ENCODE peak calls at places on chromosomes 2 and 18, in five cellular contexts. One of them, this sample, is unnamed.

GRCh38 chr2:234146087-234146826 is 95.8 kb downstream of the SPP2 start:
- DNase-seq in cardiac fibroblast: peak
- DNase-seq in SJSA1: peak
- DNase-seq in WERI-Rb-1: no peak
- DNase-seq in CD4-positive, alpha-beta memory T cell: no peak
- DNase-seq in this sample: peak

GRCh38 chr2:29235411-29235810 is 120.2 kb downstream of the CLIP4 start:
- DNase-seq in SJSA1: no peak
- DNase-seq in CD4-positive, alpha-beta memory T cell: no peak
- DNase-seq in cardiac fibroblast: no peak
- DNase-seq in WERI-Rb-1: no peak
- DNase-seq in this sample: no peak

GRCh38 chr2:181163139-181163538 is 182.7 kb downstream of the UBE2E3 start:
- DNase-seq in cardiac fibroblast: no peak
- DNase-seq in CD4-positive, alpha-beta memory T cell: no peak
- DNase-seq in SJSA1: no peak
- DNase-seq in WERI-Rb-1: no peak
- DNase-seq in this sample: no peak

GRCh38 chr2:30358822-30359221 is 88.2 kb upstream of the LCLAT1 start:
- DNase-seq in SJSA1: no peak
- DNase-seq in CD4-positive, alpha-beta memory T cell: no peak
- DNase-seq in WERI-Rb-1: peak
- DNase-seq in cardiac fibroblast: no peak
- DNase-seq in this sample: no peak

GRCh38 chr2:213451542-213452256 is 167.4 kb downstream of the SPAG16 start:
- DNase-seq in cardiac fibroblast: no peak
- DNase-seq in SJSA1: no peak
- DNase-seq in CD4-positive, alpha-beta memory T cell: no peak
- DNase-seq in WERI-Rb-1: no peak
- DNase-seq in this sample: no peak

GRCh38 chr18:36579311-36579710 is 249.5 kb downstream of the TPGS2 start:
- DNase-seq in cardiac fibroblast: no peak
- DNase-seq in SJSA1: no peak
- DNase-seq in WERI-Rb-1: no peak
- DNase-seq in CD4-positive, alpha-beta memory T cell: no peak
- DNase-seq in this sample: no peak

GRCh38 chr18:49704334-49704733 is 109.0 kb downstream of the ACAA2 start:
- DNase-seq in SJSA1: no peak
- DNase-seq in CD4-positive, alpha-beta memory T cell: no peak
- DNase-seq in cardiac fibroblast: no peak
- DNase-seq in WERI-Rb-1: no peak
- DNase-seq in this sample: no peak

GRCh38 chr18:9094307-9095226 is 7.9 kb upstream of the NDUFV2 start:
- DNase-seq in cardiac fibroblast: peak
- DNase-seq in CD4-positive, alpha-beta memory T cell: no peak
- DNase-seq in SJSA1: peak
- DNase-seq in WERI-Rb-1: no peak
- DNase-seq in this sample: no peak

GRCh38 chr2:159608723-159609308 is 7.5 kb downstream of the BAZ2B start:
- DNase-seq in WERI-Rb-1: no peak
- DNase-seq in CD4-positive, alpha-beta memory T cell: no peak
- DNase-seq in SJSA1: no peak
- DNase-seq in cardiac fibroblast: no peak
- DNase-seq in this sample: no peak

GRCh38 chr18:39571511-39571910 is 2005.9 kb upstream of the CELF4 start:
- DNase-seq in WERI-Rb-1: no peak
- DNase-seq in SJSA1: no peak
- DNase-seq in CD4-positive, alpha-beta memory T cell: no peak
- DNase-seq in cardiac fibroblast: peak
- DNase-seq in this sample: no peak

GRCh38 chr2:21099281-21099907 is 24.4 kb upstream of the TDRD15 start:
- DNase-seq in SJSA1: no peak
- DNase-seq in CD4-positive, alpha-beta memory T cell: no peak
- DNase-seq in WERI-Rb-1: no peak
- DNase-seq in cardiac fibroblast: no peak
- DNase-seq in this sample: no peak

GRCh38 chr2:21102356-21102755 is 21.4 kb upstream of the TDRD15 start:
- DNase-seq in SJSA1: no peak
- DNase-seq in CD4-positive, alpha-beta memory T cell: no peak
- DNase-seq in cardiac fibroblast: no peak
- DNase-seq in WERI-Rb-1: no peak
- DNase-seq in this sample: no peak

GRCh38 chr2:21098294-21098693 is 25.5 kb upstream of the TDRD15 start:
- DNase-seq in SJSA1: no peak
- DNase-seq in WERI-Rb-1: no peak
- DNase-seq in CD4-positive, alpha-beta memory T cell: no peak
- DNase-seq in cardiac fibroblast: no peak
- DNase-seq in this sample: no peak

GRCh38 chr2:21104030-21104660 is 19.6 kb upstream of the TDRD15 start:
- DNase-seq in CD4-positive, alpha-beta memory T cell: no peak
- DNase-seq in SJSA1: no peak
- DNase-seq in WERI-Rb-1: no peak
- DNase-seq in cardiac fibroblast: no peak
- DNase-seq in this sample: no peak

GRCh38 chr2:21103274-21103891 is 20.4 kb upstream of the TDRD15 start:
- DNase-seq in WERI-Rb-1: no peak
- DNase-seq in cardiac fibroblast: no peak
- DNase-seq in SJSA1: no peak
- DNase-seq in CD4-positive, alpha-beta memory T cell: no peak
- DNase-seq in this sample: no peak
- H3K4me3 ChIP-seq in WERI-Rb-1: no peak
- H3K4me3 ChIP-seq in cardiac fibroblast: no peak
- H3K4me3 ChIP-seq in SJSA1: no peak
- H3K4me3 ChIP-seq in CD4-positive, alpha-beta memory T cell: no peak
- H3K4me3 ChIP-seq in this sample: no peak

GRCh38 chr2:102064679-102065674 is 73.2 kb downstream of the IL1R2 start:
- DNase-seq in cardiac fibroblast: peak
- DNase-seq in CD4-positive, alpha-beta memory T cell: no peak
- DNase-seq in WERI-Rb-1: no peak
- DNase-seq in SJSA1: no peak
- DNase-seq in this sample: no peak
- H3K4me3 ChIP-seq in cardiac fibroblast: peak
- H3K4me3 ChIP-seq in CD4-positive, alpha-beta memory T cell: no peak
- H3K4me3 ChIP-seq in WERI-Rb-1: no peak
- H3K4me3 ChIP-seq in SJSA1: no peak
- H3K4me3 ChIP-seq in this sample: no peak

GRCh38 chr2:86337235-86338099 is at the start of gene REEP1:
- DNase-seq in SJSA1: no peak
- DNase-seq in CD4-positive, alpha-beta memory T cell: no peak
- DNase-seq in cardiac fibroblast: no peak
- DNase-seq in WERI-Rb-1: peak
- DNase-seq in this sample: peak
- H3K4me3 ChIP-seq in SJSA1: peak
- H3K4me3 ChIP-seq in CD4-positive, alpha-beta memory T cell: no peak
- H3K4me3 ChIP-seq in cardiac fibroblast: peak
- H3K4me3 ChIP-seq in WERI-Rb-1: peak
- H3K4me3 ChIP-seq in this sample: peak

GRCh38 chr2:101383016-101383541 is 4.2 kb downstream of the CREG2 start:
- DNase-seq in CD4-positive, alpha-beta memory T cell: no peak
- DNase-seq in WERI-Rb-1: no peak
- DNase-seq in SJSA1: no peak
- DNase-seq in cardiac fibroblast: no peak
- DNase-seq in this sample: no peak

GRCh38 chr2:101387151-101387807 is at the start of gene CREG2:
- DNase-seq in WERI-Rb-1: peak
- DNase-seq in SJSA1: peak
- DNase-seq in cardiac fibroblast: peak
- DNase-seq in CD4-positive, alpha-beta memory T cell: peak
- DNase-seq in this sample: peak

GRCh38 chr2:101388232-101388631 is 929 bp upstream of the CREG2 start:
- DNase-seq in CD4-positive, alpha-beta memory T cell: no peak
- DNase-seq in cardiac fibroblast: peak
- DNase-seq in WERI-Rb-1: no peak
- DNase-seq in SJSA1: no peak
- DNase-seq in this sample: no peak

GRCh38 chr2:101382406-101382805 is 4.9 kb downstream of the CREG2 start:
- DNase-seq in CD4-positive, alpha-beta memory T cell: no peak
- DNase-seq in cardiac fibroblast: no peak
- DNase-seq in SJSA1: no peak
- DNase-seq in WERI-Rb-1: no peak
- DNase-seq in this sample: no peak

DNA sequence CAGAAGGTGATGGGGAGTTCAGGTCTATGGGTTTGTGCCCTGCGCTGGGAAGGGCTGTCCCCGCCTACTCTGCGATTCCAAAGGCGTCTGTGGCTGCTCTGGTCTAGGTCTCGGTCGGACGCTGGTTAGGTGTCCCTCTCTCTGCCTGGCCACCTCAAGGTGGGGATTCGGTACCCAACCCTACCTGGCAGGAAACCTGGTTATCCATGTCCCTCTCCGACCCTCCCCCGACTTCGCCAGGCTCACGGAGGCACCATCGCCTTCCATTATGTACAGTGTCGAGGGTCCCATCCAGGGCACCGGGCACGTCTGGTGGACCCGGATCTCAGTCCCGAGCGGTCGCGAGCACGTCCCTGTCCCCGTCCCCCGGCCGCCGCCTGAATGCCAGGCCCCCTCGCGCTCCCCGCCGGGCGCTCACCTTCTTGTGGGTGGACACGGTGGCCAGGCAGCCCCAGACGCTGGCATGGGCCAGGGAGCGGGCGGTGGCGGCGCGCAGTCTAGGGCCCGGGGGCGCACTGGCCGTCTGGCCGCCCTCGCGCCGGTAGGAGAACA is 628 bp downstream of the CREG2 start:
- DNase-seq in cardiac fibroblast: no peak
- DNase-seq in WERI-Rb-1: peak
- DNase-seq in SJSA1: no peak
- DNase-seq in CD4-positive, alpha-beta memory T cell: no peak
- DNase-seq in this sample: no peak
- H3K4me3 ChIP-seq in cardiac fibroblast: peak
- H3K4me3 ChIP-seq in WERI-Rb-1: peak
- H3K4me3 ChIP-seq in SJSA1: peak
- H3K4me3 ChIP-seq in CD4-positive, alpha-beta memory T cell: no peak
- H3K4me3 ChIP-seq in this sample: peak

DNA sequence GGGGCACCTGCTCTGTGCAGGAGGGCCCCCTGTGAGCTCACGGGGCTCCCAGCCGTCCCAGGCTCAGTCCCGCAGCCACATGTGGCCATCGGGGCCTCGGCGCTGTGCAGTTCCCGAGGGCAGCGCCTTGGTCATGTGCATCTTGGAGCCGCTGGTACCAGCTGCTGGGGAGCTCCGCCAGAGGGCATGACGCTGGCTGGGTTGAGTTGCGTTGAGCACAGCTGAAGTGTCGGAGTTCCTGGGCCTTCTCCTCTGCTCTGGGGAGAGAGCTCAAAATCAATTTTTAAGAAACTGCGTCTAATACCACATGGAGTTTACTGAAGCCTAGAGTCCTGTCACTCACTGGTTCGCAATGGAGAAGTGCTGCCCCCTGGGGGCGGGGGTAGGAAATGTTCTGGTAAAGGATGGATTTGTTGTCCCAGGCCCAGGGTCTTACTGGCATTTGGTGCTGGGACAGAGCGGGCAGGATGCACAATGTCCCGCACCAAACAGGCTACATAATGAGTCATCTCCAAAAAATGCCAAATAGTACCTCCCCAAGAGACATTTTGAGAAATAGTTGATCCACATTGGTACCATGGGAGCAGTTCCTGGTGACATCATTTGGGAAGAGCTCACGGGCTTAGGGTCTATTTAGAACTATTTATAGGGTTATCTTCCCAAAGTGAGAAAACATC is 48.8 kb downstream of the GREB1 start:
- DNase-seq in WERI-Rb-1: peak
- DNase-seq in SJSA1: peak
- DNase-seq in cardiac fibroblast: peak
- DNase-seq in CD4-positive, alpha-beta memory T cell: peak
- DNase-seq in this sample: peak
- H3K4me3 ChIP-seq in WERI-Rb-1: no peak
- H3K4me3 ChIP-seq in SJSA1: no peak
- H3K4me3 ChIP-seq in cardiac fibroblast: no peak
- H3K4me3 ChIP-seq in CD4-positive, alpha-beta memory T cell: no peak
- H3K4me3 ChIP-seq in this sample: no peak

GRCh38 chr2:27445155-27445554 is 3.0 kb downstream of the KRTCAP3 start:
- DNase-seq in WERI-Rb-1: no peak
- DNase-seq in SJSA1: no peak
- DNase-seq in cardiac fibroblast: no peak
- DNase-seq in CD4-positive, alpha-beta memory T cell: no peak
- DNase-seq in this sample: no peak
- H3K4me3 ChIP-seq in WERI-Rb-1: no peak
- H3K4me3 ChIP-seq in SJSA1: no peak
- H3K4me3 ChIP-seq in cardiac fibroblast: no peak
- H3K4me3 ChIP-seq in CD4-positive, alpha-beta memory T cell: no peak
- H3K4me3 ChIP-seq in this sample: no peak

This sample was measured in heart right ventricle.